ENCODE peak calls at places on chromosomes 5 and 9, in six cellular contexts. N is CD8-positive, alpha-beta T cell; D is colonic mucosa; Y is fibroblast of lung; R is left ventricle myocardium inferior; T is gastrocnemius medialis. S is an unnamed sample. For H3K27me3, the result is how much of the 10 kb centered on the place peaks cover.

GRCh38 chr9:135712571-135713295 is 10.7 kb downstream of the KCNT1 start:
- DNase-seq in N (no peak), Y (no peak), D (no peak), T (no peak), R (no peak), S (no peak)

GRCh38 chr9:85401998-85402397 is 339.8 kb downstream of the AGTPBP1 start:
- DNase-seq in R (no peak), N (no peak), D (no peak), Y (no peak), T (no peak), S (no peak)

GRCh38 chr5:127814225-127814973 is 111.2 kb downstream of the CCDC192 start:
- DNase-seq in R (no peak), D (no peak), N (no peak), T (no peak), Y (no peak), S (no peak)

GRCh38 chr5:167850901-167851300 is 440.5 kb upstream of the WWC1 start:
- DNase-seq in R (no peak), N (no peak), T (no peak), D (no peak), Y (no peak), S (no peak)

GRCh38 chr5:91687430-91687829 is 304.3 kb upstream of the ARRDC3 start:
- DNase-seq in T (no peak), Y (no peak), D (no peak), R (no peak), N (no peak), S (no peak)

GRCh38 chr9:2722715-2723114 is 5.4 kb downstream of the KCNV2 start:
- DNase-seq in N (no peak), D (no peak), Y (peak), T (peak), R (no peak), S (no peak)

GRCh38 chr5:15535938-15536337 is 36.0 kb downstream of the FBXL7 start:
- DNase-seq in N (no peak), D (no peak), R (no peak), Y (no peak), T (no peak), S (no peak)

GRCh38 chr9:110650261-110650660 is 18.3 kb upstream of the MUSK start:
- DNase-seq in T (no peak), N (no peak), R (no peak), D (no peak), Y (peak), S (no peak)

GRCh38 chr5:114055810-114056476 is 305.9 kb upstream of the KCNN2 start:
- DNase-seq in R (peak), N (no peak), Y (peak), T (no peak), D (no peak), S (no peak)

GRCh38 chr5:179122411-179123108 is 62.4 kb downstream of the ZNF354C start:
- DNase-seq in N (peak), T (no peak), D (peak), R (no peak), Y (no peak), S (peak)

GRCh38 chr5:15222156-15222555 is 277.8 kb upstream of the FBXL7 start:
- DNase-seq in R (no peak), T (no peak), N (no peak), Y (no peak), D (no peak), S (no peak)

GRCh38 chr5:10601246-10602030 is 37.6 kb downstream of the ANKRD33B start:
- DNase-seq in D (peak), T (peak), Y (peak), R (peak), N (no peak), S (no peak)

GRCh38 chr9:122291458-122291857 is 26.8 kb downstream of the MRRF start:
- DNase-seq in Y (no peak), D (no peak), R (no peak), T (no peak), N (no peak), S (no peak)

GRCh38 chr5:126514159-126515141 is 80.6 kb downstream of the ALDH7A1 start:
- DNase-seq in N (no peak), D (no peak), T (no peak), R (no peak), Y (peak), S (no peak)

GRCh38 chr5:118698774-118699173 is 289.6 kb downstream of the DTWD2 start:
- DNase-seq in R (no peak), N (no peak), T (no peak), Y (no peak), D (no peak), S (peak)

GRCh38 chr9:112705773-112706427 is 12.0 kb downstream of the INIP start:
- DNase-seq in Y (peak), N (no peak), D (no peak), T (no peak), R (no peak), S (no peak)

GRCh38 chr5:50564558-50564957 is 101.9 kb upstream of the PARP8 start:
- DNase-seq in T (no peak), Y (no peak), R (no peak), N (no peak), D (no peak), S (no peak)

GRCh38 chr5:26434688-26435087 is 603.7 kb downstream of the CDH9 start:
- DNase-seq in T (no peak), N (no peak), D (no peak), Y (no peak), R (no peak), S (no peak)

GRCh38 chr9:134455951-134456739 is 129.9 kb downstream of the RXRA start:
- DNase-seq in R (peak), N (peak), D (peak), T (peak), Y (peak), S (no peak)

GRCh38 chr5:125316386-125316785 is 569.9 kb upstream of the ZNF608 start:
- DNase-seq in Y (no peak), N (no peak), D (no peak), T (no peak), R (no peak), S (no peak)

GRCh38 chr5:90398726-90399125 is 10.8 kb downstream of the CETN3 start:
- DNase-seq in R (no peak), T (no peak), N (no peak), Y (no peak), D (no peak), S (no peak)

GRCh38 chr5:181189363-181189961 is 15.5 kb downstream of the TRIM7 start:
- DNase-seq in T (no peak), R (peak), Y (peak), N (peak), D (peak), S (no peak)

GRCh38 chr5:72651779-72652178 is 144.6 kb upstream of the ZNF366 start:
- DNase-seq in D (no peak), Y (no peak), T (no peak), N (no peak), R (no peak), S (no peak)

DNA sequence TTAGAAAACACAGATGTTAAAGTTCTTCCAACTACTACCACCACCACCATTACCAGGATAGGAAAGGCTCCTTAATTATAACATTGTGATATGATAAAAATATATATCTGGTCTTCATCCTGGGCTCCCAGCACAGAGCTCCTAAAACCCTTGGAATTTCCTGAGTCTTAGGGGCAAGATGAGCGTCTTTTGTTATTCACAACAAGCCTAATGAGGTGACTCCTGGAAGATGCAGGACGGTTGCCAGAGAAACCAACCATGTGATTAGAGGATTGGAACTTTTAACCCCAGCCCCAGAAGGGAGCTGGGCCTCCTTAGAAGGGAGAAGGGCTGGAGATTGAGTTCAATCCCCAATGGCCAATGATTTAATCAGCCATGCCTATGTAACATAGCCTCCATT is 148.0 kb upstream of the ADRA1B start:
- DNase-seq in T (no peak), R (no peak), N (no peak), Y (no peak), D (no peak), S (no peak)
- H3K4me3 ChIP-seq in T (no peak), R (no peak), N (no peak), Y (no peak), D (no peak), S (no peak)

GRCh38 chr9:132168851-132169250 is 7.0 kb downstream of the NTNG2 start:
- DNase-seq in Y (no peak), R (no peak), T (no peak), N (no peak), D (no peak), S (no peak)

GRCh38 chr9:132168347-132168746 is 6.5 kb downstream of the NTNG2 start:
- DNase-seq in N (no peak), R (no peak), D (no peak), T (no peak), Y (no peak), S (no peak)

GRCh38 chr9:132166599-132166998 is 4.7 kb downstream of the NTNG2 start:
- DNase-seq in D (no peak), Y (no peak), N (no peak), R (no peak), T (no peak), S (no peak)

GRCh38 chr9:132164604-132165362 is 2.9 kb downstream of the NTNG2 start:
- DNase-seq in T (peak), N (no peak), R (no peak), Y (peak), D (peak), S (no peak)

GRCh38 chr9:132167192-132167591 is 5.3 kb downstream of the NTNG2 start:
- DNase-seq in Y (no peak), N (no peak), T (no peak), R (no peak), D (no peak), S (no peak)
- H3K27me3 ChIP-seq in Y (under half), N (under half), T (half or more), R (half or more), D (under half), S (under half)

GRCh38 chr5:146836226-146836842 is 42.2 kb downstream of the PPP2R2B start:
- DNase-seq in R (no peak), D (no peak), T (no peak), N (no peak), Y (no peak), S (no peak)
- TF ChIP-seq CTCF in R (no peak), D (no peak), T (no peak), N (no peak), Y (no peak), S (no peak)

GRCh38 chr9:124853605-124854143 is 414 bp downstream of the WDR38 start:
- DNase-seq in R (no peak), D (no peak), T (no peak), Y (no peak), N (no peak), S (no peak)
- H3K4me3 ChIP-seq in R (peak), D (peak), T (peak), Y (peak), N (peak), S (peak)

DNA sequence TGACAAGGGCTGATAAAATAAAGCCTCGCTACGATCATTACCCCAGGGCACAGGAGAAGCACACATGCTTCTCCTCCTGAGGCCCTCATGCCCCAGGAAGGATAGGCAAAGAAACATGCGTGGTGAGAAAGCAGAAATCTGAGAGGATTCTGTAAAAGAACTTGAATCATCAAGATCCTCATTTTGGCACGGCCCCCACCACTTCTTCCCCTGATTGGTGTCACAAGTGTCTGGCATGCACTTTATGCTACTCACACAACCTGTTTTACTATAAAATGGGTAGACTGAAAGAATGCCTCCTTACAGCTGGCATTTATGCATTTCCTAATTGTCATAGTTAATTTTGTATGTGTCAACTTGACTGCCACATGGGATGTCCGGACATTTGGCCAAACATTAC is 32.1 kb downstream of the PCA3 start:
- DNase-seq in T (no peak), Y (no peak), R (no peak), N (no peak), D (no peak), S (no peak)
- H3K27me3 ChIP-seq in T (under half), Y (under half), R (under half), N (under half), D (under half), S (under half)

DNA sequence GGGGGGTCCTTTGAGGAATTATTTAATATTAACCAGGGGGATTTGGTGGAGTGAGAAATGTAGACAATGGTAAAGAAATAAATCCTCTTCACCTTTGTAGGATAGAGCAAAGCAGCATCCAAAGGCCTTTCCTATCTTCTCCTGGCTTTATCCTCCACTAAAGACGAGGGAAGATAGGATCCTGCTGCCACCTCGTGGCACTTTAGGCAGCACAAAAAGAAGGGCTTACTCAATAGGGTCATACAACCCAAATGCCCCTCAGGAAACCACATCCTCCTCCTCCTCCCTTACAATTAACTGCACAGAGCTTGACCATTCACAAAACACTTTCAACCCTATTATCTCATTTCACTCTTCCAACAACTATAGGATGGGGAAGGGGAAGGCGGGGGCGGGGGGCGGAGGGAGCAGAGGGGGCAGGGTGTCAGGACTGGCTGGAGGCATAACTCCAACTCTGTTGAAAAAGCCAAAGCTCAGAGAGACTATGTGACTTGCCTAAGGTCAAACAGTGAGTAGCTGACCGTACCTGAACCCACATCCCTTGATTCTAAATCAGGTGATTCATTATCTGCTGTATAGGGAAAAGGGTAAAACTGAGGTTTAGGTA is 45.4 kb upstream of the MYOT start:
- DNase-seq in R (no peak), N (no peak), T (peak), Y (peak), D (peak), S (peak)
- TF ChIP-seq CTCF in R (peak), N (no peak), T (peak), Y (peak), D (peak), S (peak)